ENCODE peak calls at places on chromosomes 11 and 22, in five cellular contexts. One of them, this sample, is unnamed.
A peak's percentile ranks its signal among the peaks of the same experiment; 100 is the strongest.

GRCh38 chr11:12376259-12376971 is 956 bp upstream of the PARVA start:
- DNase-seq in fibroblast of lung: peak; percentile 82
- DNase-seq in WERI-Rb-1: no peak
- DNase-seq in naive thymus-derived CD4-positive, alpha-beta T cell: no peak
- DNase-seq in lower lobe of right lung: no peak
- DNase-seq in this sample: peak; percentile 79

GRCh38 chr22:49774499-49775151 is 53.0 kb downstream of the BRD1 start:
- DNase-seq in fibroblast of lung: no peak
- DNase-seq in WERI-Rb-1: no peak
- DNase-seq in naive thymus-derived CD4-positive, alpha-beta T cell: no peak
- DNase-seq in lower lobe of right lung: no peak
- DNase-seq in this sample: no peak

GRCh38 chr11:23856654-23857053 is 640.2 kb upstream of the LUZP2 start:
- DNase-seq in fibroblast of lung: no peak
- DNase-seq in WERI-Rb-1: no peak
- DNase-seq in naive thymus-derived CD4-positive, alpha-beta T cell: no peak
- DNase-seq in lower lobe of right lung: no peak
- DNase-seq in this sample: no peak

GRCh38 chr11:78916759-78917158 is 342.1 kb upstream of the NARS2 start:
- DNase-seq in fibroblast of lung: no peak
- DNase-seq in WERI-Rb-1: no peak
- DNase-seq in naive thymus-derived CD4-positive, alpha-beta T cell: no peak
- DNase-seq in lower lobe of right lung: no peak
- DNase-seq in this sample: no peak

GRCh38 chr11:61392991-61393595 is 706 bp downstream of the TMEM216 start:
- DNase-seq in fibroblast of lung: peak; percentile 32
- DNase-seq in WERI-Rb-1: peak; percentile 26
- DNase-seq in naive thymus-derived CD4-positive, alpha-beta T cell: no peak
- DNase-seq in lower lobe of right lung: no peak
- DNase-seq in this sample: no peak

GRCh38 chr11:86746509-86746908 is 53.8 kb upstream of the PRSS23 start:
- DNase-seq in fibroblast of lung: no peak
- DNase-seq in WERI-Rb-1: no peak
- DNase-seq in naive thymus-derived CD4-positive, alpha-beta T cell: no peak
- DNase-seq in lower lobe of right lung: no peak
- DNase-seq in this sample: no peak

GRCh38 chr11:16326679-16327297 is 29.6 kb downstream of the SOX6 start:
- DNase-seq in fibroblast of lung: peak; percentile 43
- DNase-seq in WERI-Rb-1: no peak
- DNase-seq in naive thymus-derived CD4-positive, alpha-beta T cell: no peak
- DNase-seq in lower lobe of right lung: no peak
- DNase-seq in this sample: peak; percentile 26

GRCh38 chr11:116853461-116854073 is 16.1 kb upstream of the APOA1 start:
- DNase-seq in fibroblast of lung: peak; percentile 97
- DNase-seq in WERI-Rb-1: no peak
- DNase-seq in naive thymus-derived CD4-positive, alpha-beta T cell: peak; percentile 53
- DNase-seq in lower lobe of right lung: no peak
- DNase-seq in this sample: peak; percentile 96

GRCh38 chr11:132217856-132218255 is 847.4 kb downstream of the NTM start:
- DNase-seq in fibroblast of lung: no peak
- DNase-seq in WERI-Rb-1: no peak
- DNase-seq in naive thymus-derived CD4-positive, alpha-beta T cell: no peak
- DNase-seq in lower lobe of right lung: no peak
- DNase-seq in this sample: no peak

GRCh38 chr11:65352783-65353182 is 1.8 kb upstream of the TIGD3 start:
- DNase-seq in fibroblast of lung: no peak
- DNase-seq in WERI-Rb-1: no peak
- DNase-seq in naive thymus-derived CD4-positive, alpha-beta T cell: no peak
- DNase-seq in lower lobe of right lung: no peak
- DNase-seq in this sample: no peak

GRCh38 chr22:23709107-23709506 is 18.3 kb downstream of the RGL4 start:
- DNase-seq in fibroblast of lung: peak; percentile 31
- DNase-seq in WERI-Rb-1: no peak
- DNase-seq in naive thymus-derived CD4-positive, alpha-beta T cell: no peak
- DNase-seq in lower lobe of right lung: no peak
- DNase-seq in this sample: no peak

GRCh38 chr22:45317551-45318167 is 7.9 kb downstream of the FAM118A start:
- DNase-seq in fibroblast of lung: peak; percentile 68
- DNase-seq in WERI-Rb-1: no peak
- DNase-seq in naive thymus-derived CD4-positive, alpha-beta T cell: no peak
- DNase-seq in lower lobe of right lung: no peak
- DNase-seq in this sample: peak; percentile 53

GRCh38 chr22:41367680-41368542 is 13.8 kb upstream of the TEF start:
- DNase-seq in fibroblast of lung: peak; percentile 60
- DNase-seq in WERI-Rb-1: peak; percentile 53
- DNase-seq in naive thymus-derived CD4-positive, alpha-beta T cell: no peak
- DNase-seq in lower lobe of right lung: peak; percentile 80
- DNase-seq in this sample: peak; percentile 49

GRCh38 chr11:60111793-60112192 is 23.3 kb downstream of the MS4A2 start:
- DNase-seq in fibroblast of lung: no peak
- DNase-seq in WERI-Rb-1: no peak
- DNase-seq in naive thymus-derived CD4-positive, alpha-beta T cell: no peak
- DNase-seq in lower lobe of right lung: no peak
- DNase-seq in this sample: no peak

GRCh38 chr22:19085233-19086043 is 36.8 kb downstream of the DGCR2 start:
- DNase-seq in fibroblast of lung: peak; percentile 45
- DNase-seq in WERI-Rb-1: no peak
- DNase-seq in naive thymus-derived CD4-positive, alpha-beta T cell: no peak
- DNase-seq in lower lobe of right lung: no peak
- DNase-seq in this sample: no peak

GRCh38 chr11:117677729-117678310 is 119.2 kb downstream of the DSCAML1 start:
- DNase-seq in fibroblast of lung: no peak
- DNase-seq in WERI-Rb-1: no peak
- DNase-seq in naive thymus-derived CD4-positive, alpha-beta T cell: no peak
- DNase-seq in lower lobe of right lung: no peak
- DNase-seq in this sample: no peak

GRCh38 chr11:62501432-62501891 is 45.1 kb downstream of the AHNAK start:
- DNase-seq in fibroblast of lung: peak; percentile 73
- DNase-seq in WERI-Rb-1: no peak
- DNase-seq in naive thymus-derived CD4-positive, alpha-beta T cell: no peak
- DNase-seq in lower lobe of right lung: no peak
- DNase-seq in this sample: peak; percentile 65

GRCh38 chr11:123061403-123062157 is at the start of gene HSPA8:
- DNase-seq in fibroblast of lung: peak; percentile 70
- DNase-seq in WERI-Rb-1: peak; percentile 45
- DNase-seq in naive thymus-derived CD4-positive, alpha-beta T cell: no peak
- DNase-seq in lower lobe of right lung: peak; percentile 85
- DNase-seq in this sample: peak; percentile 56

GRCh38 chr11:59862252-59862651 is 4.0 kb downstream of the TCN1 start:
- DNase-seq in fibroblast of lung: no peak
- DNase-seq in WERI-Rb-1: no peak
- DNase-seq in naive thymus-derived CD4-positive, alpha-beta T cell: no peak
- DNase-seq in lower lobe of right lung: no peak
- DNase-seq in this sample: no peak

GRCh38 chr11:93063101-93063500 is 93.7 kb downstream of the MTNR1B start:
- DNase-seq in fibroblast of lung: peak; percentile 19
- DNase-seq in WERI-Rb-1: no peak
- DNase-seq in naive thymus-derived CD4-positive, alpha-beta T cell: no peak
- DNase-seq in lower lobe of right lung: no peak
- DNase-seq in this sample: peak; percentile 14

GRCh38 chr22:24810043-24810749 is 4.2 kb downstream of the SGSM1 start:
- DNase-seq in fibroblast of lung: no peak
- DNase-seq in WERI-Rb-1: no peak
- DNase-seq in naive thymus-derived CD4-positive, alpha-beta T cell: no peak
- DNase-seq in lower lobe of right lung: no peak
- DNase-seq in this sample: no peak

GRCh38 chr11:77201991-77202841 is 74.2 kb downstream of the MYO7A start:
- DNase-seq in fibroblast of lung: no peak
- DNase-seq in WERI-Rb-1: peak; percentile 5
- DNase-seq in naive thymus-derived CD4-positive, alpha-beta T cell: no peak
- DNase-seq in lower lobe of right lung: peak; percentile 38
- DNase-seq in this sample: no peak

GRCh38 chr11:118098996-118099837 is 12.5 kb upstream of the SMIM35 start:
- DNase-seq in fibroblast of lung: no peak
- DNase-seq in WERI-Rb-1: peak; percentile 92
- DNase-seq in naive thymus-derived CD4-positive, alpha-beta T cell: no peak
- DNase-seq in lower lobe of right lung: no peak
- DNase-seq in this sample: no peak

GRCh38 chr11:44673691-44674090 is 53.1 kb upstream of the TSPAN18 start:
- DNase-seq in fibroblast of lung: no peak
- DNase-seq in WERI-Rb-1: no peak
- DNase-seq in naive thymus-derived CD4-positive, alpha-beta T cell: no peak
- DNase-seq in lower lobe of right lung: no peak
- DNase-seq in this sample: no peak

GRCh38 chr11:22256876-22257275 is 64.0 kb downstream of the ANO5 start:
- DNase-seq in fibroblast of lung: no peak
- DNase-seq in WERI-Rb-1: no peak
- DNase-seq in naive thymus-derived CD4-positive, alpha-beta T cell: no peak
- DNase-seq in lower lobe of right lung: no peak
- DNase-seq in this sample: no peak

GRCh38 chr11:22331771-22332170 is 6.4 kb upstream of the SLC17A6 start:
- DNase-seq in fibroblast of lung: no peak
- DNase-seq in WERI-Rb-1: no peak
- DNase-seq in naive thymus-derived CD4-positive, alpha-beta T cell: no peak
- DNase-seq in lower lobe of right lung: no peak
- DNase-seq in this sample: no peak

GRCh38 chr11:56700919-56701485 is 2.1 kb downstream of the OR9G1 start:
- DNase-seq in fibroblast of lung: no peak
- DNase-seq in WERI-Rb-1: no peak
- DNase-seq in naive thymus-derived CD4-positive, alpha-beta T cell: no peak
- DNase-seq in lower lobe of right lung: no peak
- DNase-seq in this sample: no peak

GRCh38 chr11:32884770-32885384 is 7.7 kb upstream of the QSER1 start:
- DNase-seq in fibroblast of lung: peak; percentile 7
- DNase-seq in WERI-Rb-1: no peak
- DNase-seq in naive thymus-derived CD4-positive, alpha-beta T cell: no peak
- DNase-seq in lower lobe of right lung: no peak
- DNase-seq in this sample: no peak